ENCODE peak calls at places on chromosomes 16 and 17, in eight cellular contexts. X is adrenal gland, E is C1 segment of cervical spinal cord, R is T follicular helper cell, W is SW 1271, O is GM12892, F is fibroblast of the aortic adventitia, K is transverse colon. C is an unnamed sample.

GRCh38 chr17:74271902-74272563 is 2.0 kb upstream of the DNAI2 start:
- DNase-seq in E (peak), X (no peak), O (no peak), W (no peak), K (no peak), R (no peak), F (peak), C (no peak)

GRCh38 chr17:57587201-57587870 is 157.8 kb downstream of the CCDC182 start:
- DNase-seq in F (no peak), E (no peak), W (no peak), O (no peak), X (no peak), K (no peak), R (no peak), C (no peak)

GRCh38 chr16:2770057-2770780 is 6.9 kb downstream of the ELOB start:
- DNase-seq in O (no peak), E (no peak), F (no peak), R (no peak), K (no peak), W (no peak), X (no peak), C (no peak)

GRCh38 chr17:921161-921560 is 58.4 kb downstream of the NXN start:
- DNase-seq in K (no peak), W (no peak), R (no peak), F (no peak), X (peak), O (no peak), E (no peak), C (no peak)

GRCh38 chr16:88957887-88958577 is 19.0 kb downstream of the CBFA2T3 start:
- DNase-seq in F (no peak), X (no peak), O (no peak), E (peak), K (no peak), R (no peak), W (no peak), C (no peak)

GRCh38 chr16:4316732-4317461 is 1.0 kb downstream of the GLIS2 start:
- DNase-seq in E (peak), O (no peak), W (peak), X (peak), F (peak), K (peak), R (no peak), C (no peak)

GRCh38 chr17:76584427-76585047 is 1.1 kb downstream of the ST6GALNAC2 start:
- DNase-seq in O (no peak), K (no peak), F (no peak), X (no peak), E (no peak), W (no peak), R (no peak), C (no peak)

GRCh38 chr17:36931096-36931696 is 6.1 kb upstream of the LHX1 start:
- DNase-seq in E (no peak), W (no peak), R (no peak), O (no peak), K (no peak), F (no peak), X (no peak), C (no peak)

GRCh38 chr17:35898283-35899070 is 18.3 kb upstream of the CCL5 start:
- DNase-seq in O (no peak), F (no peak), E (no peak), R (no peak), W (no peak), K (peak), X (peak), C (no peak)

GRCh38 chr16:2934450-2934849 is 22.7 kb downstream of the FLYWCH1 start:
- DNase-seq in E (no peak), X (no peak), K (no peak), O (no peak), W (no peak), R (no peak), F (no peak), C (no peak)

GRCh38 chr16:81652798-81653505 is 126.1 kb upstream of the PLCG2 start:
- DNase-seq in X (no peak), W (no peak), E (no peak), R (no peak), K (peak), F (no peak), O (no peak), C (no peak)

GRCh38 chr16:2196162-2196980 is at the start of gene CASKIN1:
- DNase-seq in O (no peak), X (no peak), W (no peak), F (no peak), E (no peak), R (no peak), K (no peak), C (no peak)

GRCh38 chr16:66741131-66741900 is 10.1 kb downstream of the DYNC1LI2 start:
- DNase-seq in K (peak), R (no peak), O (no peak), E (peak), F (peak), W (peak), X (peak), C (no peak)

GRCh38 chr17:76867578-76868175 is 527 bp upstream of the MGAT5B start:
- DNase-seq in E (no peak), X (peak), R (no peak), F (peak), K (no peak), O (no peak), W (no peak), C (peak)

GRCh38 chr17:49964539-49965521 is 4.2 kb upstream of the DLX4 start:
- DNase-seq in O (no peak), R (no peak), E (no peak), K (no peak), X (no peak), W (no peak), F (no peak), C (no peak)

GRCh38 chr16:8492690-8493089 is 97.6 kb downstream of the TMEM114 start:
- DNase-seq in O (no peak), W (no peak), F (no peak), E (no peak), K (no peak), X (no peak), R (no peak), C (no peak)

GRCh38 chr17:44203731-44204452 is 4.2 kb upstream of the ATXN7L3 start:
- DNase-seq in O (peak), W (peak), K (peak), E (no peak), F (peak), X (peak), R (no peak), C (peak)

GRCh38 chr16:70725024-70725911 is 39.4 kb upstream of the MTSS2 start:
- DNase-seq in X (peak), E (peak), K (no peak), W (no peak), O (no peak), R (no peak), F (no peak), C (no peak)

GRCh38 chr17:77372444-77373297 is 231.9 kb downstream of the SEC14L1 start:
- DNase-seq in X (peak), O (peak), R (peak), K (peak), E (peak), W (peak), F (peak), C (peak)

GRCh38 chr17:57707892-57708291 is 37.2 kb downstream of the CCDC182 start:
- DNase-seq in X (peak), R (no peak), W (no peak), K (no peak), O (no peak), E (peak), F (no peak), C (no peak)

GRCh38 chr16:46896314-46896968 is 12.3 kb downstream of the GPT2 start:
- DNase-seq in W (no peak), X (peak), K (no peak), O (no peak), E (no peak), R (no peak), F (no peak), C (no peak)

GRCh38 chr17:72985882-72986720 is 106.4 kb downstream of the SLC39A11 start:
- DNase-seq in R (peak), K (peak), O (peak), X (peak), W (peak), E (peak), F (peak), C (peak)

GRCh38 chr16:71954699-71955195 is 45.5 kb downstream of the PKD1L3 start:
- DNase-seq in W (no peak), K (no peak), E (no peak), X (no peak), F (no peak), O (no peak), R (no peak), C (no peak)

C was measured in OCI-LY7.